ENCODE peak calls at places on chromosome 12, in six cellular contexts. I, F, Y, N, Z and U are unnamed samples. For H3K36me3, the result is how much of the 10 kb centered on the place peaks cover.

GRCh38 chr12:12033589-12034223 is 37.0 kb upstream of the BCL2L14 start:
- DNase-seq in F (no peak), Z (no peak), N (no peak), Y (no peak), I (no peak), U (no peak)

GRCh38 chr12:53172352-53172751 is 8.2 kb upstream of the ZNF740 start:
- DNase-seq in I (no peak), N (no peak), Y (no peak), Z (peak), F (no peak), U (no peak)

GRCh38 chr12:22925593-22925992 is 300.6 kb downstream of the ETNK1 start:
- DNase-seq in Z (no peak), I (no peak), F (no peak), N (no peak), Y (no peak), U (no peak)

GRCh38 chr12:59067068-59067467 is 146.8 kb upstream of the LRIG3 start:
- DNase-seq in Y (no peak), Z (peak), I (no peak), N (no peak), F (peak), U (no peak)

GRCh38 chr12:72491399-72491798 is 219.2 kb downstream of the TRHDE start:
- DNase-seq in Z (peak), I (no peak), N (no peak), Y (no peak), F (no peak), U (no peak)

GRCh38 chr12:57224278-57224972 is 5.1 kb upstream of the SHMT2 start:
- DNase-seq in N (peak), Z (no peak), Y (no peak), I (no peak), F (no peak), U (no peak)

GRCh38 chr12:120725151-120725658 is 421 bp upstream of the ACADS start:
- DNase-seq in Y (no peak), F (no peak), I (no peak), N (peak), Z (no peak), U (no peak)

GRCh38 chr12:40314927-40315326 is 90.1 kb downstream of the LRRK2 start:
- DNase-seq in Z (no peak), I (no peak), Y (no peak), N (no peak), F (no peak), U (no peak)

GRCh38 chr12:100959481-100959880 is 164.9 kb downstream of the ANO4 start:
- DNase-seq in Y (no peak), I (no peak), F (no peak), Z (peak), N (no peak), U (no peak)

GRCh38 chr12:48053122-48053521 is 48.8 kb upstream of the COL2A1 start:
- DNase-seq in F (no peak), Z (no peak), Y (no peak), I (no peak), N (no peak), U (no peak)

GRCh38 chr12:48053883-48054282 is 49.6 kb upstream of the COL2A1 start:
- DNase-seq in I (no peak), F (no peak), Z (no peak), Y (no peak), N (no peak), U (no peak)

GRCh38 chr12:48045965-48046364 is 41.7 kb upstream of the COL2A1 start:
- DNase-seq in Z (no peak), N (no peak), Y (no peak), I (no peak), F (no peak), U (no peak)

GRCh38 chr12:48051681-48052080 is 47.4 kb upstream of the COL2A1 start:
- DNase-seq in F (no peak), N (no peak), Z (no peak), Y (no peak), I (no peak), U (no peak)

DNA sequence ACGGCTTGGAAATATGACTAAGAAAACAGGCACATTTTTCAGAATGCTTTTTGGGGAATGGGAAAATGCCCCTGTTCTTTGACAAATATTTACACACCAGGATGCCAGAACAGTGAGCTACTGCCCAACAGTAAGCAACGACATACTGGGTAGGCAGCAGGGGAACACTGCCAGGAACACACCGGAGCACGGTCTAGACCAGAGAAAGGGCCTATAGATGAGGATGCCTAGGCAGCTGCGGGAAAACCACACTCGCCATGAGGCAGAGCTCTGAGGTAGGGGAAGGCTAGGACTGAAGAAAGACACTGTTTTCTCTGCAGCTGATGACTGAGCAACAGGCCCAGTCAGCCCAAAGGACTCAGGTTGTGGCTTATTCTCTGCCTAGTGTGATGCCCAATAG is 45.9 kb upstream of the COL2A1 start:
- DNase-seq in Y (no peak), I (no peak), Z (peak), N (no peak), F (no peak), U (no peak)
- H3K36me3 ChIP-seq in Y (under half), I (half or more), Z (under half), N (under half), F (under half), U (half or more)

DNA sequence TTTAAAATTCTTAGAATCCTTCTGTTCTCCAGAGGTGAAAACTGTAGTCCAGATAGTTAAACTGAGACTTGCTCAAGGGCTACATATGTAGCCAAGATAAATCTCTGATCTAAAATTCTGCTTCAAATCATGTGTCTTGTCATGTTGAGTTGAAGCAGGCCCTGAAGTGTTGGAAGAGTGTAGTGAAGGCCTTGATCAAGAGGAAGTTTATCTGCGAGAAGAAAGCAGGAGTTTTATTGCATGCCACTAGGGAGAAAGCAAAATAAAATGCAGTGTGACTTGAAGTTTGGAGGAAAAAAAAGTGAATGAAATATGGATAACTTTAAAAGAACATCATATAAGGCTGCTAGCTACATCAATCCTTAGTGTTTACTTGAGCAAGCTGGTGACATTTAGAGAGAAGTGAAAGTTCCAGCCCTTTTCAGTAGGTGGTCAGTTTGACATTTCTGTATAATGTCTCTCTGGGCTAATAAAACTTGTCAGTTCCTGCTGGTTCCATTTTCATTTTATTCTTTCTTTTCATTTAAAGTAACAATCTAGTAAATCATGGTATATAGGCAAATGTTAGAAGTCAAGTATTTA is 841.1 kb downstream of the TMTC2 start:
- DNase-seq in N (no peak), I (no peak), Z (no peak), Y (no peak), F (no peak), U (no peak)
- H3K36me3 ChIP-seq in N (under half), I (under half), Z (under half), Y (under half), F (under half), U (under half)

DNA sequence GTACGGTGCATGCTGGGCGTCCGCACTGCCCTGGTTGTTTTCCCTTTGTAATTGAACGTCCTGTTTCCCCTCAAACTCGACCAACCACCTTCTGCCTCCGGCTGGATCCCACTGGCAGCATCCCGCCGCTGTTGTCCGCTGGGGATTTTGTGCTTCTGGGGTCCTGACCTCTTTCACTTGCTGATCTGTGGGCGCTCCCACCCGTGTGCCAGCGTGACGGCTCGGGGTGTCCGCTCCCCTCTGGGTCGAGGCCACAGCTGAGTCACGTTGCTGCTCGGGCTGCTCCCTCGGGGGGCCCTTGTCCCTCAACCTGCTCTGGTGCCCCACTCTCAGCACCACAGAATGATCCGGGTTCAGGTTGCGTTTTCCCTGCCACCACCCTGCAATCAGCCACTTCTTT is 8.0 kb downstream of the PGAM5 start:
- DNase-seq in Z (no peak), I (no peak), N (no peak), Y (no peak), F (no peak), U (no peak)
- H3K36me3 ChIP-seq in Z (half or more), I (half or more), N (under half), Y (under half), F (under half), U (half or more)

DNA sequence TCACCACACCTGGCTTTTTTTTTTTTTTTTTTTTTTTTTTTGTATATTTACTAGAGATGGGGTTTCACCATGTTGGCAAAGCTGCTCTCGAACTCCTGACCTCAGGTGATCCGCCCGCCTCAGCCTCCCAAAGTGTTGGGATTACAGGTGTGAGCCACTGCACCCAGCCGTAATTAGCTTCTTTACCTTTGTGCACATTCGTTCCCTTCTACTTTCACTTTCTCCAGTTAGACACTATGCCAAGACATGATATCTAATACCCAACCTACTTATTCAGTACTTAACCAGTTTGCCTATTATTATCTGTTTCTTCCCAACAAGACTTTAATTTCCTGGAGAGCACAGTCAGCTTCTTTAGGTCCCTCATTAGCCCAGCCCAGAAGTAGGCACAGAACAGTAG is 5.3 kb downstream of the STYK1 start:
- DNase-seq in Z (no peak), I (no peak), N (no peak), F (no peak), Y (no peak), U (no peak)
- H3K36me3 ChIP-seq in Z (under half), I (under half), N (under half), F (under half), Y (under half), U (under half)

GRCh38 chr12:112063264-112063663 is 45.3 kb downstream of the NAA25 start:
- DNase-seq in N (no peak), I (no peak), Y (no peak), Z (no peak), F (no peak), U (no peak)

GRCh38 chr12:112066566-112066965 is 42.0 kb downstream of the NAA25 start:
- DNase-seq in F (no peak), Z (no peak), I (no peak), Y (no peak), N (no peak), U (no peak)

GRCh38 chr12:112061127-112061526 is 47.5 kb downstream of the NAA25 start:
- DNase-seq in F (no peak), N (no peak), Z (no peak), I (no peak), Y (no peak), U (no peak)
- H3K36me3 ChIP-seq in F (under half), N (half or more), Z (under half), I (half or more), Y (under half), U (half or more)

GRCh38 chr12:108831309-108831991 is 25.9 kb downstream of the SSH1 start:
- DNase-seq in I (no peak), Z (no peak), Y (no peak), N (no peak), F (peak), U (no peak)

GRCh38 chr12:108833757-108834472 is 23.5 kb downstream of the SSH1 start:
- DNase-seq in F (no peak), I (peak), Z (peak), N (no peak), Y (no peak), U (no peak)

GRCh38 chr12:108832208-108832607 is 25.2 kb downstream of the SSH1 start:
- DNase-seq in Z (no peak), Y (no peak), F (no peak), N (no peak), I (no peak), U (no peak)

GRCh38 chr12:108833355-108833733 is 24.0 kb downstream of the SSH1 start:
- DNase-seq in I (peak), Y (no peak), Z (peak), N (no peak), F (no peak), U (peak)

DNA sequence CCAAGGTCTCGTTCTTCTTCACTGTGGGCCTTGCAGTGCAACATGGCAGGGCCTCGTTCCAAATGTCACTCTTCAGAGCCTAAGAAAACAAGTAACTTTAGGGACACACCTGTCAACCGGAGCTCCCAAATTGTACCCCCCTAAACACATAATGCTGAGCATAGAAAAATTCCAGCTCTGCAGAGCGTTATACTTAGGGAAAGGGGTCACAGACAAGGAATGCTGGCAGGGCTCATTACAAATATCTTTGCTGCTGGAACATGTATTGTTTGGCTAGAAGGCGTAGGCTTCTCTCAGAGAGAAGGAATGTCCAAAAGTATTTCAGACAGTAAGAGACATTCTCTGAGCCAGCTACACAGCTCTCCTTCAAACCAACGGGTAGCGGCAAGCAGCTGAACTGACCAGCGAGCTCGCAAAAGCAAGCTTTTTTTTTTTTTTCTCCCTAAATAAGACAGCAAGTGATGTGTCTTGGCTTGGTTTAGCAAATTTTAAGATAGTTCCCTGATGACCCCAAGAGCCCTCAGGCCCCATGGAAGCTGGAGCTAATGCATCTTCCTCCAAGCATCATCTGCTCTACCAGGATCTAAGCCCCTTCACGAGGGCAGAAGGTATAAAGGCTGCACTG is 24.5 kb downstream of the SSH1 start:
- DNase-seq in I (no peak), N (no peak), F (no peak), Z (peak), Y (no peak), U (no peak)
- H3K36me3 ChIP-seq in I (half or more), N (under half), F (under half), Z (under half), Y (under half), U (half or more)

GRCh38 chr12:133105620-133106019 is 24.5 kb downstream of the ZNF891 start:
- DNase-seq in F (no peak), I (no peak), Y (no peak), Z (no peak), N (no peak), U (no peak)
- H3K36me3 ChIP-seq in F (under half), I (under half), Y (under half), Z (under half), N (half or more), U (half or more)

GRCh38 chr12:119674560-119674959 is 6.6 kb downstream of the PRKAB1 start:
- DNase-seq in Z (no peak), N (no peak), F (no peak), Y (no peak), I (no peak), U (no peak)

GRCh38 chr12:119669744-119670472 is 2.0 kb downstream of the PRKAB1 start:
- DNase-seq in F (no peak), Z (no peak), N (no peak), Y (no peak), I (no peak), U (no peak)

GRCh38 chr12:119673634-119674033 is 5.7 kb downstream of the PRKAB1 start:
- DNase-seq in Y (no peak), F (no peak), Z (no peak), N (no peak), I (no peak), U (no peak)

GRCh38 chr12:119671070-119671469 is 3.1 kb downstream of the PRKAB1 start:
- DNase-seq in Z (no peak), N (no peak), I (no peak), F (no peak), Y (no peak), U (no peak)

GRCh38 chr12:119672194-119672593 is 4.3 kb downstream of the PRKAB1 start:
- DNase-seq in N (no peak), I (no peak), F (no peak), Y (no peak), Z (no peak), U (no peak)
- H3K36me3 ChIP-seq in N (under half), I (half or more), F (under half), Y (under half), Z (under half), U (half or more)